ENCODE peak calls at places on chromosome 16, in eight cellular contexts. One of them, this sample, is unnamed.

GRCh38 chr16:87496101-87496801 is 3.4 kb upstream of the ZCCHC14 start:
- DNase-seq in heart right ventricle: no peak
- DNase-seq in left cardiac atrium: no peak
- DNase-seq in fibroblast of lung: no peak
- DNase-seq in AG04450: no peak
- DNase-seq in activated CD4-positive, alpha-beta memory T cell treated with anti-CD3 and anti-CD28 coated beads, Interleukin-2, amount 10 ng/mL, durations not matched to agents 7 days and 5 days: peak
- DNase-seq in naive thymus-derived CD4-positive, alpha-beta T cell: no peak
- DNase-seq in Right ventricle myocardium superior: no peak
- DNase-seq in this sample: no peak

GRCh38 chr16:50910698-50911025 is 168.8 kb downstream of the CYLD start:
- DNase-seq in activated CD4-positive, alpha-beta memory T cell treated with anti-CD3 and anti-CD28 coated beads, Interleukin-2, amount 10 ng/mL, durations not matched to agents 7 days and 5 days: no peak
- DNase-seq in heart right ventricle: no peak
- DNase-seq in fibroblast of lung: no peak
- DNase-seq in naive thymus-derived CD4-positive, alpha-beta T cell: no peak
- DNase-seq in Right ventricle myocardium superior: no peak
- DNase-seq in AG04450: no peak
- DNase-seq in left cardiac atrium: no peak
- DNase-seq in this sample: no peak

GRCh38 chr16:54178491-54178976 is 108.1 kb downstream of the IRX3 start:
- DNase-seq in AG04450: no peak
- DNase-seq in left cardiac atrium: no peak
- DNase-seq in Right ventricle myocardium superior: no peak
- DNase-seq in heart right ventricle: no peak
- DNase-seq in fibroblast of lung: no peak
- DNase-seq in naive thymus-derived CD4-positive, alpha-beta T cell: no peak
- DNase-seq in activated CD4-positive, alpha-beta memory T cell treated with anti-CD3 and anti-CD28 coated beads, Interleukin-2, amount 10 ng/mL, durations not matched to agents 7 days and 5 days: no peak
- DNase-seq in this sample: no peak

GRCh38 chr16:49659356-49659755 is 196.6 kb downstream of the ZNF423 start:
- DNase-seq in Right ventricle myocardium superior: no peak
- DNase-seq in naive thymus-derived CD4-positive, alpha-beta T cell: no peak
- DNase-seq in AG04450: no peak
- DNase-seq in left cardiac atrium: no peak
- DNase-seq in activated CD4-positive, alpha-beta memory T cell treated with anti-CD3 and anti-CD28 coated beads, Interleukin-2, amount 10 ng/mL, durations not matched to agents 7 days and 5 days: no peak
- DNase-seq in fibroblast of lung: no peak
- DNase-seq in heart right ventricle: no peak
- DNase-seq in this sample: no peak

GRCh38 chr16:683396-684066 is 603 bp downstream of the JMJD8 start:
- DNase-seq in fibroblast of lung: no peak
- DNase-seq in Right ventricle myocardium superior: no peak
- DNase-seq in heart right ventricle: no peak
- DNase-seq in left cardiac atrium: no peak
- DNase-seq in naive thymus-derived CD4-positive, alpha-beta T cell: no peak
- DNase-seq in activated CD4-positive, alpha-beta memory T cell treated with anti-CD3 and anti-CD28 coated beads, Interleukin-2, amount 10 ng/mL, durations not matched to agents 7 days and 5 days: no peak
- DNase-seq in AG04450: no peak
- DNase-seq in this sample: no peak

GRCh38 chr16:11841026-11841425 is 10.3 kb downstream of the RSL1D1 start:
- DNase-seq in activated CD4-positive, alpha-beta memory T cell treated with anti-CD3 and anti-CD28 coated beads, Interleukin-2, amount 10 ng/mL, durations not matched to agents 7 days and 5 days: no peak
- DNase-seq in fibroblast of lung: no peak
- DNase-seq in naive thymus-derived CD4-positive, alpha-beta T cell: no peak
- DNase-seq in AG04450: no peak
- DNase-seq in left cardiac atrium: no peak
- DNase-seq in Right ventricle myocardium superior: no peak
- DNase-seq in heart right ventricle: no peak
- DNase-seq in this sample: no peak

GRCh38 chr16:4684763-4685162 is 8.6 kb upstream of the NUDT16L1 start:
- DNase-seq in left cardiac atrium: no peak
- DNase-seq in fibroblast of lung: no peak
- DNase-seq in AG04450: no peak
- DNase-seq in activated CD4-positive, alpha-beta memory T cell treated with anti-CD3 and anti-CD28 coated beads, Interleukin-2, amount 10 ng/mL, durations not matched to agents 7 days and 5 days: no peak
- DNase-seq in Right ventricle myocardium superior: no peak
- DNase-seq in naive thymus-derived CD4-positive, alpha-beta T cell: no peak
- DNase-seq in heart right ventricle: no peak
- DNase-seq in this sample: no peak

GRCh38 chr16:73319747-73320146 is 271.8 kb upstream of the ZFHX3 start:
- DNase-seq in naive thymus-derived CD4-positive, alpha-beta T cell: no peak
- DNase-seq in left cardiac atrium: no peak
- DNase-seq in heart right ventricle: no peak
- DNase-seq in AG04450: no peak
- DNase-seq in Right ventricle myocardium superior: no peak
- DNase-seq in fibroblast of lung: no peak
- DNase-seq in activated CD4-positive, alpha-beta memory T cell treated with anti-CD3 and anti-CD28 coated beads, Interleukin-2, amount 10 ng/mL, durations not matched to agents 7 days and 5 days: no peak
- DNase-seq in this sample: no peak

GRCh38 chr16:85436636-85437160 is 176.4 kb upstream of the GSE1 start:
- DNase-seq in AG04450: no peak
- DNase-seq in left cardiac atrium: peak
- DNase-seq in naive thymus-derived CD4-positive, alpha-beta T cell: no peak
- DNase-seq in fibroblast of lung: no peak
- DNase-seq in Right ventricle myocardium superior: peak
- DNase-seq in activated CD4-positive, alpha-beta memory T cell treated with anti-CD3 and anti-CD28 coated beads, Interleukin-2, amount 10 ng/mL, durations not matched to agents 7 days and 5 days: no peak
- DNase-seq in heart right ventricle: no peak
- DNase-seq in this sample: peak

GRCh38 chr16:56708821-56709685 is 20.9 kb upstream of the NUP93 start:
- DNase-seq in AG04450: no peak
- DNase-seq in naive thymus-derived CD4-positive, alpha-beta T cell: no peak
- DNase-seq in heart right ventricle: no peak
- DNase-seq in Right ventricle myocardium superior: no peak
- DNase-seq in activated CD4-positive, alpha-beta memory T cell treated with anti-CD3 and anti-CD28 coated beads, Interleukin-2, amount 10 ng/mL, durations not matched to agents 7 days and 5 days: no peak
- DNase-seq in left cardiac atrium: no peak
- DNase-seq in fibroblast of lung: no peak
- DNase-seq in this sample: no peak

GRCh38 chr16:77825196-77825595 is 36.8 kb downstream of the VAT1L start:
- DNase-seq in AG04450: no peak
- DNase-seq in Right ventricle myocardium superior: no peak
- DNase-seq in naive thymus-derived CD4-positive, alpha-beta T cell: no peak
- DNase-seq in activated CD4-positive, alpha-beta memory T cell treated with anti-CD3 and anti-CD28 coated beads, Interleukin-2, amount 10 ng/mL, durations not matched to agents 7 days and 5 days: no peak
- DNase-seq in heart right ventricle: no peak
- DNase-seq in left cardiac atrium: no peak
- DNase-seq in fibroblast of lung: no peak
- DNase-seq in this sample: no peak

GRCh38 chr16:68331879-68332410 is 21.1 kb downstream of the PRMT7 start:
- DNase-seq in heart right ventricle: no peak
- DNase-seq in AG04450: peak
- DNase-seq in naive thymus-derived CD4-positive, alpha-beta T cell: no peak
- DNase-seq in Right ventricle myocardium superior: no peak
- DNase-seq in activated CD4-positive, alpha-beta memory T cell treated with anti-CD3 and anti-CD28 coated beads, Interleukin-2, amount 10 ng/mL, durations not matched to agents 7 days and 5 days: no peak
- DNase-seq in left cardiac atrium: no peak
- DNase-seq in fibroblast of lung: peak
- DNase-seq in this sample: no peak

GRCh38 chr16:3485821-3486505 is 9.3 kb downstream of the C16orf90 start:
- DNase-seq in activated CD4-positive, alpha-beta memory T cell treated with anti-CD3 and anti-CD28 coated beads, Interleukin-2, amount 10 ng/mL, durations not matched to agents 7 days and 5 days: no peak
- DNase-seq in Right ventricle myocardium superior: peak
- DNase-seq in AG04450: no peak
- DNase-seq in left cardiac atrium: no peak
- DNase-seq in heart right ventricle: no peak
- DNase-seq in naive thymus-derived CD4-positive, alpha-beta T cell: no peak
- DNase-seq in fibroblast of lung: no peak
- DNase-seq in this sample: no peak

GRCh38 chr16:23999663-24000062 is 163.9 kb downstream of the PRKCB start:
- DNase-seq in AG04450: no peak
- DNase-seq in activated CD4-positive, alpha-beta memory T cell treated with anti-CD3 and anti-CD28 coated beads, Interleukin-2, amount 10 ng/mL, durations not matched to agents 7 days and 5 days: no peak
- DNase-seq in heart right ventricle: no peak
- DNase-seq in Right ventricle myocardium superior: no peak
- DNase-seq in fibroblast of lung: no peak
- DNase-seq in naive thymus-derived CD4-positive, alpha-beta T cell: no peak
- DNase-seq in left cardiac atrium: no peak
- DNase-seq in this sample: no peak

GRCh38 chr16:28298511-28298878 is 6.2 kb downstream of the SBK1 start:
- DNase-seq in naive thymus-derived CD4-positive, alpha-beta T cell: no peak
- DNase-seq in activated CD4-positive, alpha-beta memory T cell treated with anti-CD3 and anti-CD28 coated beads, Interleukin-2, amount 10 ng/mL, durations not matched to agents 7 days and 5 days: no peak
- DNase-seq in fibroblast of lung: no peak
- DNase-seq in heart right ventricle: no peak
- DNase-seq in AG04450: no peak
- DNase-seq in left cardiac atrium: no peak
- DNase-seq in Right ventricle myocardium superior: no peak
- DNase-seq in this sample: no peak

GRCh38 chr16:83211711-83212110 is 584.9 kb downstream of the CDH13 start:
- DNase-seq in AG04450: no peak
- DNase-seq in fibroblast of lung: no peak
- DNase-seq in heart right ventricle: no peak
- DNase-seq in naive thymus-derived CD4-positive, alpha-beta T cell: no peak
- DNase-seq in Right ventricle myocardium superior: no peak
- DNase-seq in activated CD4-positive, alpha-beta memory T cell treated with anti-CD3 and anti-CD28 coated beads, Interleukin-2, amount 10 ng/mL, durations not matched to agents 7 days and 5 days: no peak
- DNase-seq in left cardiac atrium: no peak
- DNase-seq in this sample: no peak

GRCh38 chr16:89700100-89700648 is 1.3 kb downstream of the SPATA2L start:
- DNase-seq in heart right ventricle: peak
- DNase-seq in naive thymus-derived CD4-positive, alpha-beta T cell: peak
- DNase-seq in Right ventricle myocardium superior: peak
- DNase-seq in activated CD4-positive, alpha-beta memory T cell treated with anti-CD3 and anti-CD28 coated beads, Interleukin-2, amount 10 ng/mL, durations not matched to agents 7 days and 5 days: peak
- DNase-seq in left cardiac atrium: peak
- DNase-seq in fibroblast of lung: peak
- DNase-seq in AG04450: peak
- DNase-seq in this sample: peak

GRCh38 chr16:3475604-3476375 is 19.5 kb downstream of the C16orf90 start:
- DNase-seq in AG04450: no peak
- DNase-seq in heart right ventricle: no peak
- DNase-seq in Right ventricle myocardium superior: no peak
- DNase-seq in naive thymus-derived CD4-positive, alpha-beta T cell: no peak
- DNase-seq in activated CD4-positive, alpha-beta memory T cell treated with anti-CD3 and anti-CD28 coated beads, Interleukin-2, amount 10 ng/mL, durations not matched to agents 7 days and 5 days: no peak
- DNase-seq in fibroblast of lung: no peak
- DNase-seq in left cardiac atrium: no peak
- DNase-seq in this sample: peak

GRCh38 chr16:88762941-88763340 is 22.1 kb downstream of the PIEZO1 start:
- DNase-seq in AG04450: no peak
- DNase-seq in activated CD4-positive, alpha-beta memory T cell treated with anti-CD3 and anti-CD28 coated beads, Interleukin-2, amount 10 ng/mL, durations not matched to agents 7 days and 5 days: no peak
- DNase-seq in left cardiac atrium: no peak
- DNase-seq in Right ventricle myocardium superior: no peak
- DNase-seq in naive thymus-derived CD4-positive, alpha-beta T cell: no peak
- DNase-seq in heart right ventricle: no peak
- DNase-seq in fibroblast of lung: no peak
- DNase-seq in this sample: no peak

GRCh38 chr16:14611660-14612059 is 18.4 kb downstream of the PARN start:
- DNase-seq in left cardiac atrium: no peak
- DNase-seq in naive thymus-derived CD4-positive, alpha-beta T cell: no peak
- DNase-seq in heart right ventricle: no peak
- DNase-seq in activated CD4-positive, alpha-beta memory T cell treated with anti-CD3 and anti-CD28 coated beads, Interleukin-2, amount 10 ng/mL, durations not matched to agents 7 days and 5 days: no peak
- DNase-seq in AG04450: no peak
- DNase-seq in Right ventricle myocardium superior: no peak
- DNase-seq in fibroblast of lung: no peak
- DNase-seq in this sample: no peak

GRCh38 chr16:74898667-74899066 is 86.3 kb downstream of the WDR59 start:
- DNase-seq in AG04450: no peak
- DNase-seq in Right ventricle myocardium superior: no peak
- DNase-seq in heart right ventricle: no peak
- DNase-seq in naive thymus-derived CD4-positive, alpha-beta T cell: no peak
- DNase-seq in fibroblast of lung: no peak
- DNase-seq in left cardiac atrium: no peak
- DNase-seq in activated CD4-positive, alpha-beta memory T cell treated with anti-CD3 and anti-CD28 coated beads, Interleukin-2, amount 10 ng/mL, durations not matched to agents 7 days and 5 days: no peak
- DNase-seq in this sample: no peak

GRCh38 chr16:50998411-50998810 is 152.7 kb downstream of the SALL1 start:
- DNase-seq in AG04450: no peak
- DNase-seq in activated CD4-positive, alpha-beta memory T cell treated with anti-CD3 and anti-CD28 coated beads, Interleukin-2, amount 10 ng/mL, durations not matched to agents 7 days and 5 days: no peak
- DNase-seq in naive thymus-derived CD4-positive, alpha-beta T cell: no peak
- DNase-seq in heart right ventricle: no peak
- DNase-seq in Right ventricle myocardium superior: no peak
- DNase-seq in fibroblast of lung: no peak
- DNase-seq in left cardiac atrium: no peak
- DNase-seq in this sample: no peak

GRCh38 chr16:84839956-84840355 is 20.2 kb downstream of the CRISPLD2 start:
- DNase-seq in activated CD4-positive, alpha-beta memory T cell treated with anti-CD3 and anti-CD28 coated beads, Interleukin-2, amount 10 ng/mL, durations not matched to agents 7 days and 5 days: no peak
- DNase-seq in naive thymus-derived CD4-positive, alpha-beta T cell: no peak
- DNase-seq in AG04450: no peak
- DNase-seq in heart right ventricle: no peak
- DNase-seq in fibroblast of lung: peak
- DNase-seq in Right ventricle myocardium superior: no peak
- DNase-seq in left cardiac atrium: no peak
- DNase-seq in this sample: no peak

GRCh38 chr16:55411231-55411630 is 67.8 kb upstream of the MMP2 start:
- DNase-seq in Right ventricle myocardium superior: no peak
- DNase-seq in activated CD4-positive, alpha-beta memory T cell treated with anti-CD3 and anti-CD28 coated beads, Interleukin-2, amount 10 ng/mL, durations not matched to agents 7 days and 5 days: no peak
- DNase-seq in fibroblast of lung: no peak
- DNase-seq in heart right ventricle: no peak
- DNase-seq in AG04450: no peak
- DNase-seq in naive thymus-derived CD4-positive, alpha-beta T cell: no peak
- DNase-seq in left cardiac atrium: no peak
- DNase-seq in this sample: no peak

GRCh38 chr16:25126820-25127232 is 15.3 kb downstream of the LCMT1 start:
- DNase-seq in Right ventricle myocardium superior: no peak
- DNase-seq in AG04450: peak
- DNase-seq in naive thymus-derived CD4-positive, alpha-beta T cell: no peak
- DNase-seq in heart right ventricle: no peak
- DNase-seq in left cardiac atrium: no peak
- DNase-seq in fibroblast of lung: peak
- DNase-seq in activated CD4-positive, alpha-beta memory T cell treated with anti-CD3 and anti-CD28 coated beads, Interleukin-2, amount 10 ng/mL, durations not matched to agents 7 days and 5 days: peak
- DNase-seq in this sample: peak

GRCh38 chr16:10178079-10178478 is 4.1 kb downstream of the GRIN2A start:
- DNase-seq in left cardiac atrium: no peak
- DNase-seq in fibroblast of lung: peak
- DNase-seq in naive thymus-derived CD4-positive, alpha-beta T cell: no peak
- DNase-seq in AG04450: no peak
- DNase-seq in Right ventricle myocardium superior: no peak
- DNase-seq in activated CD4-positive, alpha-beta memory T cell treated with anti-CD3 and anti-CD28 coated beads, Interleukin-2, amount 10 ng/mL, durations not matched to agents 7 days and 5 days: no peak
- DNase-seq in heart right ventricle: no peak
- DNase-seq in this sample: no peak

GRCh38 chr16:29908719-29909220 is 8.5 kb downstream of the ASPHD1 start:
- DNase-seq in AG04450: no peak
- DNase-seq in fibroblast of lung: no peak
- DNase-seq in naive thymus-derived CD4-positive, alpha-beta T cell: no peak
- DNase-seq in Right ventricle myocardium superior: no peak
- DNase-seq in left cardiac atrium: no peak
- DNase-seq in heart right ventricle: no peak
- DNase-seq in activated CD4-positive, alpha-beta memory T cell treated with anti-CD3 and anti-CD28 coated beads, Interleukin-2, amount 10 ng/mL, durations not matched to agents 7 days and 5 days: no peak
- DNase-seq in this sample: no peak

GRCh38 chr16:50196736-50197135 is 43.6 kb downstream of the TENT4B start:
- DNase-seq in fibroblast of lung: peak
- DNase-seq in AG04450: no peak
- DNase-seq in naive thymus-derived CD4-positive, alpha-beta T cell: peak
- DNase-seq in activated CD4-positive, alpha-beta memory T cell treated with anti-CD3 and anti-CD28 coated beads, Interleukin-2, amount 10 ng/mL, durations not matched to agents 7 days and 5 days: peak
- DNase-seq in left cardiac atrium: no peak
- DNase-seq in Right ventricle myocardium superior: no peak
- DNase-seq in heart right ventricle: no peak
- DNase-seq in this sample: no peak

GRCh38 chr16:70589998-70590471 is 56.3 kb upstream of the IL34 start:
- DNase-seq in heart right ventricle: peak
- DNase-seq in fibroblast of lung: peak
- DNase-seq in Right ventricle myocardium superior: peak
- DNase-seq in left cardiac atrium: no peak
- DNase-seq in AG04450: no peak
- DNase-seq in naive thymus-derived CD4-positive, alpha-beta T cell: no peak
- DNase-seq in activated CD4-positive, alpha-beta memory T cell treated with anti-CD3 and anti-CD28 coated beads, Interleukin-2, amount 10 ng/mL, durations not matched to agents 7 days and 5 days: no peak
- DNase-seq in this sample: peak

GRCh38 chr16:89646906-89647305 is 10.6 kb downstream of the CHMP1A start:
- DNase-seq in AG04450: no peak
- DNase-seq in Right ventricle myocardium superior: no peak
- DNase-seq in fibroblast of lung: no peak
- DNase-seq in heart right ventricle: no peak
- DNase-seq in left cardiac atrium: no peak
- DNase-seq in activated CD4-positive, alpha-beta memory T cell treated with anti-CD3 and anti-CD28 coated beads, Interleukin-2, amount 10 ng/mL, durations not matched to agents 7 days and 5 days: no peak
- DNase-seq in naive thymus-derived CD4-positive, alpha-beta T cell: no peak
- DNase-seq in this sample: no peak

GRCh38 chr16:46658925-46659324 is 30.1 kb downstream of the VPS35 start:
- DNase-seq in left cardiac atrium: no peak
- DNase-seq in naive thymus-derived CD4-positive, alpha-beta T cell: no peak
- DNase-seq in AG04450: no peak
- DNase-seq in fibroblast of lung: no peak
- DNase-seq in activated CD4-positive, alpha-beta memory T cell treated with anti-CD3 and anti-CD28 coated beads, Interleukin-2, amount 10 ng/mL, durations not matched to agents 7 days and 5 days: peak
- DNase-seq in heart right ventricle: no peak
- DNase-seq in Right ventricle myocardium superior: peak
- DNase-seq in this sample: peak

GRCh38 chr16:20610892-20611349 is 34.8 kb upstream of the ACSM2B start:
- DNase-seq in fibroblast of lung: no peak
- DNase-seq in Right ventricle myocardium superior: peak
- DNase-seq in AG04450: no peak
- DNase-seq in heart right ventricle: no peak
- DNase-seq in naive thymus-derived CD4-positive, alpha-beta T cell: no peak
- DNase-seq in left cardiac atrium: peak
- DNase-seq in activated CD4-positive, alpha-beta memory T cell treated with anti-CD3 and anti-CD28 coated beads, Interleukin-2, amount 10 ng/mL, durations not matched to agents 7 days and 5 days: no peak
- DNase-seq in this sample: no peak

GRCh38 chr16:11692651-11693050 is 24.4 kb downstream of the SNN start:
- DNase-seq in heart right ventricle: no peak
- DNase-seq in AG04450: no peak
- DNase-seq in Right ventricle myocardium superior: no peak
- DNase-seq in activated CD4-positive, alpha-beta memory T cell treated with anti-CD3 and anti-CD28 coated beads, Interleukin-2, amount 10 ng/mL, durations not matched to agents 7 days and 5 days: no peak
- DNase-seq in fibroblast of lung: no peak
- DNase-seq in naive thymus-derived CD4-positive, alpha-beta T cell: no peak
- DNase-seq in left cardiac atrium: no peak
- DNase-seq in this sample: no peak

GRCh38 chr16:57536306-57537193 is at the start of gene CCDC102A:
- DNase-seq in heart right ventricle: no peak
- DNase-seq in naive thymus-derived CD4-positive, alpha-beta T cell: peak
- DNase-seq in activated CD4-positive, alpha-beta memory T cell treated with anti-CD3 and anti-CD28 coated beads, Interleukin-2, amount 10 ng/mL, durations not matched to agents 7 days and 5 days: peak
- DNase-seq in Right ventricle myocardium superior: no peak
- DNase-seq in left cardiac atrium: no peak
- DNase-seq in fibroblast of lung: peak
- DNase-seq in AG04450: no peak
- DNase-seq in this sample: no peak

This sample was measured in left colon.